ENCODE peak calls at places on chromosome 19, in six cellular contexts. P is stimulated activated CD4-positive, alpha-beta T cell treated with anti-CD3 and anti-CD28 coated beads, TNF-alpha, amount 100 ng/mL, for 24 hours; N is progenitor cell of endocrine pancreas; W is activated gamma-delta T cell treated with Interleukin-2 at 50 U/mL for 16 hours; I is AML-193; A is stimulated activated CD8-positive, alpha-beta memory T cell treated with anti-CD3 and anti-CD28 coated beads, Interleukin-2, amount 100 ng/mL, for 1 hour. E is an unnamed sample.

GRCh38 chr19:41541990-41542584 is 33.9 kb upstream of the CEACAM21 start:
- DNase-seq in W (peak), P (peak), I (peak), A (peak), N (no peak), E (no peak)

GRCh38 chr19:50475101-50475568 is 1.2 kb upstream of the EMC10 start:
- DNase-seq in W (no peak), N (no peak), I (no peak), A (no peak), P (no peak), E (no peak)

GRCh38 chr19:12364391-12365093 is 941 bp downstream of the ZNF442 start:
- DNase-seq in I (peak), A (no peak), W (peak), N (no peak), P (no peak), E (no peak)

GRCh38 chr19:2634228-2634951 is 68.1 kb downstream of the GNG7 start:
- DNase-seq in W (no peak), I (no peak), P (no peak), N (no peak), A (no peak), E (no peak)

GRCh38 chr19:44582581-44583265 is 30.6 kb upstream of the IGSF23 start:
- DNase-seq in A (no peak), W (no peak), I (no peak), P (no peak), N (no peak), E (no peak)

GRCh38 chr19:51296331-51297093 is 14.9 kb upstream of the IGLON5 start:
- DNase-seq in A (no peak), P (no peak), W (no peak), N (no peak), I (peak), E (no peak)

GRCh38 chr19:18666784-18667183 is 16.7 kb upstream of the CRTC1 start:
- DNase-seq in I (no peak), N (no peak), W (no peak), P (no peak), A (no peak), E (no peak)

GRCh38 chr19:48975947-48976847 is 11.1 kb downstream of the FTL start:
- DNase-seq in P (no peak), I (no peak), W (no peak), N (no peak), A (no peak), E (peak)

GRCh38 chr19:2041436-2041685 is 9.7 kb downstream of the MKNK2 start:
- DNase-seq in A (no peak), N (no peak), W (no peak), I (no peak), P (no peak), E (no peak)

GRCh38 chr19:47377208-47377701 is 28.1 kb downstream of the DHX34 start:
- DNase-seq in I (no peak), W (no peak), A (no peak), N (no peak), P (no peak), E (no peak)

GRCh38 chr19:15629003-15629880 is 11.5 kb upstream of the CYP4F3 start:
- DNase-seq in A (peak), P (peak), W (peak), I (peak), N (no peak), E (peak)

GRCh38 chr19:30228113-30228725 is 144.0 kb upstream of the ZNF536 start:
- DNase-seq in A (no peak), I (no peak), P (no peak), N (no peak), W (no peak), E (no peak)

E was measured in Caki2.